ENCODE peak calls at places on chromosomes 3 and 15, in nine cellular contexts. One of them, this sample, is unnamed.
A peak's percentile ranks its signal among the peaks of the same experiment; 100 is the strongest.

GRCh38 chr3:58691997-58692396 is 25.4 kb upstream of the FAM3D start:
- DNase-seq in putamen: no peak
- DNase-seq in GM12864: no peak
- DNase-seq in glutamatergic neuron: no peak
- DNase-seq in iPS-NIHi11: no peak
- DNase-seq in NCI-H774: no peak
- DNase-seq in MG63: no peak
- DNase-seq in neural crest cell: peak; percentile 25
- DNase-seq in SHP77 treated with DMSO at 0.1 percent for 48 hours: no peak
- DNase-seq in this sample: peak; percentile 21

GRCh38 chr3:126911162-126912026 is 71.5 kb upstream of the PLXNA1 start:
- DNase-seq in MG63: peak; percentile 99
- DNase-seq in SHP77 treated with DMSO at 0.1 percent for 48 hours: no peak
- DNase-seq in iPS-NIHi11: peak; percentile 29
- DNase-seq in glutamatergic neuron: no peak
- DNase-seq in GM12864: peak; percentile 97
- DNase-seq in NCI-H774: no peak
- DNase-seq in neural crest cell: no peak
- DNase-seq in putamen: peak; percentile 41
- DNase-seq in this sample: peak; percentile 61

GRCh38 chr3:128466840-128467541 is at the start of gene DNAJB8:
- DNase-seq in glutamatergic neuron: no peak
- DNase-seq in SHP77 treated with DMSO at 0.1 percent for 48 hours: no peak
- DNase-seq in MG63: no peak
- DNase-seq in iPS-NIHi11: no peak
- DNase-seq in GM12864: no peak
- DNase-seq in neural crest cell: no peak
- DNase-seq in NCI-H774: no peak
- DNase-seq in putamen: no peak
- DNase-seq in this sample: no peak

GRCh38 chr3:125043599-125044151 is 12.1 kb downstream of the HEG1 start:
- DNase-seq in SHP77 treated with DMSO at 0.1 percent for 48 hours: no peak
- DNase-seq in iPS-NIHi11: no peak
- DNase-seq in GM12864: no peak
- DNase-seq in neural crest cell: no peak
- DNase-seq in glutamatergic neuron: no peak
- DNase-seq in NCI-H774: no peak
- DNase-seq in MG63: no peak
- DNase-seq in putamen: no peak
- DNase-seq in this sample: no peak

GRCh38 chr3:172148269-172148668 is 108.9 kb downstream of the FNDC3B start:
- DNase-seq in glutamatergic neuron: no peak
- DNase-seq in SHP77 treated with DMSO at 0.1 percent for 48 hours: no peak
- DNase-seq in NCI-H774: no peak
- DNase-seq in iPS-NIHi11: no peak
- DNase-seq in MG63: no peak
- DNase-seq in putamen: no peak
- DNase-seq in neural crest cell: no peak
- DNase-seq in GM12864: no peak
- DNase-seq in this sample: no peak

GRCh38 chr3:110307065-110307809 is 764.4 kb upstream of the NECTIN3 start:
- DNase-seq in neural crest cell: no peak
- DNase-seq in MG63: no peak
- DNase-seq in NCI-H774: no peak
- DNase-seq in SHP77 treated with DMSO at 0.1 percent for 48 hours: no peak
- DNase-seq in putamen: no peak
- DNase-seq in iPS-NIHi11: no peak
- DNase-seq in GM12864: no peak
- DNase-seq in glutamatergic neuron: no peak
- DNase-seq in this sample: no peak

GRCh38 chr15:53434174-53434678 is 325.2 kb downstream of the WDR72 start:
- DNase-seq in iPS-NIHi11: no peak
- DNase-seq in GM12864: no peak
- DNase-seq in NCI-H774: no peak
- DNase-seq in putamen: no peak
- DNase-seq in glutamatergic neuron: peak; percentile 30
- DNase-seq in SHP77 treated with DMSO at 0.1 percent for 48 hours: no peak
- DNase-seq in MG63: no peak
- DNase-seq in neural crest cell: no peak
- DNase-seq in this sample: no peak

GRCh38 chr15:96121521-96121920 is 209.0 kb upstream of the NR2F2 start:
- DNase-seq in NCI-H774: no peak
- DNase-seq in SHP77 treated with DMSO at 0.1 percent for 48 hours: no peak
- DNase-seq in iPS-NIHi11: no peak
- DNase-seq in glutamatergic neuron: no peak
- DNase-seq in putamen: no peak
- DNase-seq in GM12864: no peak
- DNase-seq in neural crest cell: no peak
- DNase-seq in MG63: no peak
- DNase-seq in this sample: no peak

GRCh38 chr3:71499477-71499876 is 84.1 kb downstream of the FOXP1 start:
- DNase-seq in iPS-NIHi11: no peak
- DNase-seq in SHP77 treated with DMSO at 0.1 percent for 48 hours: no peak
- DNase-seq in MG63: no peak
- DNase-seq in NCI-H774: no peak
- DNase-seq in neural crest cell: no peak
- DNase-seq in GM12864: no peak
- DNase-seq in putamen: peak; percentile 66
- DNase-seq in glutamatergic neuron: no peak
- DNase-seq in this sample: no peak

GRCh38 chr3:162777118-162777517 is 1280.5 kb downstream of the OTOL1 start:
- DNase-seq in MG63: no peak
- DNase-seq in SHP77 treated with DMSO at 0.1 percent for 48 hours: no peak
- DNase-seq in putamen: no peak
- DNase-seq in iPS-NIHi11: no peak
- DNase-seq in GM12864: no peak
- DNase-seq in NCI-H774: no peak
- DNase-seq in neural crest cell: no peak
- DNase-seq in glutamatergic neuron: no peak
- DNase-seq in this sample: no peak

GRCh38 chr3:112486811-112487505 is 12.3 kb downstream of the BTLA start:
- DNase-seq in MG63: peak; percentile 39
- DNase-seq in iPS-NIHi11: no peak
- DNase-seq in SHP77 treated with DMSO at 0.1 percent for 48 hours: no peak
- DNase-seq in NCI-H774: no peak
- DNase-seq in glutamatergic neuron: no peak
- DNase-seq in putamen: no peak
- DNase-seq in neural crest cell: no peak
- DNase-seq in GM12864: no peak
- DNase-seq in this sample: no peak

GRCh38 chr3:102163818-102164154 is 271.0 kb upstream of the ZPLD1 start:
- DNase-seq in iPS-NIHi11: no peak
- DNase-seq in MG63: no peak
- DNase-seq in glutamatergic neuron: no peak
- DNase-seq in putamen: no peak
- DNase-seq in SHP77 treated with DMSO at 0.1 percent for 48 hours: no peak
- DNase-seq in NCI-H774: no peak
- DNase-seq in neural crest cell: no peak
- DNase-seq in GM12864: no peak
- DNase-seq in this sample: no peak

GRCh38 chr3:131630117-131630516 is 127.3 kb upstream of the MRPL3 start:
- DNase-seq in glutamatergic neuron: no peak
- DNase-seq in neural crest cell: no peak
- DNase-seq in NCI-H774: no peak
- DNase-seq in putamen: no peak
- DNase-seq in iPS-NIHi11: no peak
- DNase-seq in SHP77 treated with DMSO at 0.1 percent for 48 hours: no peak
- DNase-seq in MG63: no peak
- DNase-seq in GM12864: peak; percentile 36
- DNase-seq in this sample: no peak

GRCh38 chr3:186107148-186108105 is 1.5 kb downstream of the ETV5 start:
- DNase-seq in NCI-H774: peak; percentile 65
- DNase-seq in iPS-NIHi11: peak; percentile 73
- DNase-seq in neural crest cell: peak; percentile 63
- DNase-seq in SHP77 treated with DMSO at 0.1 percent for 48 hours: peak; percentile 20
- DNase-seq in MG63: peak; percentile 84
- DNase-seq in putamen: peak; percentile 77
- DNase-seq in glutamatergic neuron: peak; percentile 86
- DNase-seq in GM12864: no peak
- DNase-seq in this sample: peak; percentile 57

GRCh38 chr3:157115069-157116006 is 44.6 kb downstream of the CCNL1 start:
- DNase-seq in iPS-NIHi11: no peak
- DNase-seq in glutamatergic neuron: no peak
- DNase-seq in GM12864: no peak
- DNase-seq in neural crest cell: no peak
- DNase-seq in MG63: no peak
- DNase-seq in putamen: no peak
- DNase-seq in NCI-H774: no peak
- DNase-seq in SHP77 treated with DMSO at 0.1 percent for 48 hours: no peak
- DNase-seq in this sample: no peak

GRCh38 chr3:78665776-78666457 is 1101.9 kb downstream of the ROBO1 start:
- DNase-seq in MG63: no peak
- DNase-seq in NCI-H774: no peak
- DNase-seq in putamen: no peak
- DNase-seq in iPS-NIHi11: no peak
- DNase-seq in glutamatergic neuron: no peak
- DNase-seq in SHP77 treated with DMSO at 0.1 percent for 48 hours: no peak
- DNase-seq in GM12864: no peak
- DNase-seq in neural crest cell: no peak
- DNase-seq in this sample: no peak

GRCh38 chr3:197501496-197501878 is 54.3 kb downstream of the BDH1 start:
- DNase-seq in iPS-NIHi11: no peak
- DNase-seq in SHP77 treated with DMSO at 0.1 percent for 48 hours: no peak
- DNase-seq in GM12864: peak; percentile 30
- DNase-seq in neural crest cell: no peak
- DNase-seq in NCI-H774: no peak
- DNase-seq in MG63: no peak
- DNase-seq in putamen: no peak
- DNase-seq in glutamatergic neuron: no peak
- DNase-seq in this sample: no peak

GRCh38 chr15:94185547-94186236 is 45.7 kb upstream of the MCTP2 start:
- DNase-seq in GM12864: no peak
- DNase-seq in putamen: no peak
- DNase-seq in SHP77 treated with DMSO at 0.1 percent for 48 hours: no peak
- DNase-seq in NCI-H774: no peak
- DNase-seq in neural crest cell: no peak
- DNase-seq in MG63: no peak
- DNase-seq in glutamatergic neuron: no peak
- DNase-seq in iPS-NIHi11: no peak
- DNase-seq in this sample: no peak

GRCh38 chr3:127691494-127691893 is 18.7 kb downstream of the ABTB1 start:
- DNase-seq in iPS-NIHi11: no peak
- DNase-seq in NCI-H774: no peak
- DNase-seq in neural crest cell: no peak
- DNase-seq in MG63: no peak
- DNase-seq in putamen: no peak
- DNase-seq in SHP77 treated with DMSO at 0.1 percent for 48 hours: no peak
- DNase-seq in GM12864: no peak
- DNase-seq in glutamatergic neuron: peak; percentile 11
- DNase-seq in this sample: no peak

GRCh38 chr15:37107071-37107753 is 6.9 kb upstream of the MEIS2 start:
- DNase-seq in NCI-H774: no peak
- DNase-seq in SHP77 treated with DMSO at 0.1 percent for 48 hours: no peak
- DNase-seq in iPS-NIHi11: peak; percentile 33
- DNase-seq in glutamatergic neuron: no peak
- DNase-seq in putamen: no peak
- DNase-seq in MG63: no peak
- DNase-seq in neural crest cell: no peak
- DNase-seq in GM12864: no peak
- DNase-seq in this sample: no peak

GRCh38 chr3:183266454-183266853 is 13.4 kb downstream of the B3GNT5 start:
- DNase-seq in iPS-NIHi11: no peak
- DNase-seq in putamen: no peak
- DNase-seq in NCI-H774: no peak
- DNase-seq in glutamatergic neuron: no peak
- DNase-seq in SHP77 treated with DMSO at 0.1 percent for 48 hours: no peak
- DNase-seq in GM12864: no peak
- DNase-seq in MG63: no peak
- DNase-seq in neural crest cell: no peak
- DNase-seq in this sample: no peak

GRCh38 chr15:71761649-71762048 is 48.7 kb upstream of the NR2E3 start:
- DNase-seq in putamen: no peak
- DNase-seq in NCI-H774: no peak
- DNase-seq in SHP77 treated with DMSO at 0.1 percent for 48 hours: no peak
- DNase-seq in iPS-NIHi11: no peak
- DNase-seq in neural crest cell: no peak
- DNase-seq in glutamatergic neuron: no peak
- DNase-seq in MG63: peak; percentile 91
- DNase-seq in GM12864: no peak
- DNase-seq in this sample: no peak

GRCh38 chr15:48696627-48697312 is 51.3 kb upstream of the FBN1 start:
- DNase-seq in NCI-H774: no peak
- DNase-seq in putamen: no peak
- DNase-seq in SHP77 treated with DMSO at 0.1 percent for 48 hours: no peak
- DNase-seq in neural crest cell: no peak
- DNase-seq in GM12864: no peak
- DNase-seq in MG63: no peak
- DNase-seq in glutamatergic neuron: no peak
- DNase-seq in iPS-NIHi11: no peak
- DNase-seq in this sample: no peak

GRCh38 chr3:55159711-55160110 is 231.9 kb upstream of the LRTM1 start:
- DNase-seq in GM12864: no peak
- DNase-seq in putamen: no peak
- DNase-seq in neural crest cell: no peak
- DNase-seq in NCI-H774: no peak
- DNase-seq in iPS-NIHi11: no peak
- DNase-seq in glutamatergic neuron: no peak
- DNase-seq in SHP77 treated with DMSO at 0.1 percent for 48 hours: no peak
- DNase-seq in MG63: no peak
- DNase-seq in this sample: no peak

GRCh38 chr15:73983211-73983727 is 8.8 kb downstream of the STOML1 start:
- DNase-seq in putamen: no peak
- DNase-seq in iPS-NIHi11: peak; percentile 14
- DNase-seq in neural crest cell: no peak
- DNase-seq in GM12864: no peak
- DNase-seq in glutamatergic neuron: no peak
- DNase-seq in MG63: peak; percentile 95
- DNase-seq in SHP77 treated with DMSO at 0.1 percent for 48 hours: no peak
- DNase-seq in NCI-H774: no peak
- DNase-seq in this sample: no peak

GRCh38 chr3:59451800-59452741 is 402.2 kb upstream of the CFAP20DC start:
- DNase-seq in SHP77 treated with DMSO at 0.1 percent for 48 hours: no peak
- DNase-seq in putamen: no peak
- DNase-seq in glutamatergic neuron: no peak
- DNase-seq in MG63: no peak
- DNase-seq in GM12864: no peak
- DNase-seq in NCI-H774: no peak
- DNase-seq in iPS-NIHi11: no peak
- DNase-seq in neural crest cell: no peak
- DNase-seq in this sample: no peak

GRCh38 chr3:151890721-151891141 is 17.3 kb downstream of the SUCNR1 start:
- DNase-seq in SHP77 treated with DMSO at 0.1 percent for 48 hours: peak; percentile 89
- DNase-seq in neural crest cell: no peak
- DNase-seq in MG63: no peak
- DNase-seq in glutamatergic neuron: no peak
- DNase-seq in putamen: no peak
- DNase-seq in GM12864: no peak
- DNase-seq in iPS-NIHi11: no peak
- DNase-seq in NCI-H774: peak; percentile 94
- DNase-seq in this sample: no peak

This sample was measured in endothelial cell.